ENCODE peak calls at places on chromosome X, in seven cellular contexts. One of them, this sample, is unnamed.

GRCh38 chrX:85516131-85516530 is 136.7 kb upstream of the POF1B start:
- DNase-seq in GM13977: no peak
- DNase-seq in HFFc6: no peak
- DNase-seq in endodermal cell: no peak
- DNase-seq in choroid plexus epithelial cell: no peak
- DNase-seq in bronchial epithelial cell: peak
- DNase-seq in body of pancreas: no peak
- DNase-seq in this sample: no peak

GRCh38 chrX:46597774-46598173 is 24.2 kb downstream of the CHST7 start:
- DNase-seq in HFFc6: no peak
- DNase-seq in endodermal cell: no peak
- DNase-seq in bronchial epithelial cell: no peak
- DNase-seq in body of pancreas: no peak
- DNase-seq in GM13977: no peak
- DNase-seq in choroid plexus epithelial cell: no peak
- DNase-seq in this sample: no peak

GRCh38 chrX:109485470-109486340 is 3.8 kb upstream of the GUCY2F start:
- DNase-seq in body of pancreas: peak
- DNase-seq in GM13977: peak
- DNase-seq in bronchial epithelial cell: peak
- DNase-seq in choroid plexus epithelial cell: peak
- DNase-seq in endodermal cell: peak
- DNase-seq in HFFc6: peak
- DNase-seq in this sample: peak

GRCh38 chrX:103157511-103158316 is 57.2 kb upstream of the BEX4 start:
- DNase-seq in bronchial epithelial cell: peak
- DNase-seq in endodermal cell: peak
- DNase-seq in body of pancreas: peak
- DNase-seq in GM13977: peak
- DNase-seq in HFFc6: peak
- DNase-seq in choroid plexus epithelial cell: peak
- DNase-seq in this sample: no peak

GRCh38 chrX:46683023-46683422 is 75.9 kb downstream of the SLC9A7 start:
- DNase-seq in bronchial epithelial cell: no peak
- DNase-seq in body of pancreas: no peak
- DNase-seq in choroid plexus epithelial cell: peak
- DNase-seq in GM13977: no peak
- DNase-seq in HFFc6: no peak
- DNase-seq in endodermal cell: no peak
- DNase-seq in this sample: no peak

GRCh38 chrX:24479924-24480722 is 15.0 kb downstream of the PDK3 start:
- DNase-seq in HFFc6: no peak
- DNase-seq in endodermal cell: no peak
- DNase-seq in GM13977: peak
- DNase-seq in bronchial epithelial cell: peak
- DNase-seq in choroid plexus epithelial cell: no peak
- DNase-seq in body of pancreas: no peak
- DNase-seq in this sample: no peak

GRCh38 chrX:69027181-69028005 is 137.9 kb downstream of the PJA1 start:
- DNase-seq in bronchial epithelial cell: peak
- DNase-seq in GM13977: no peak
- DNase-seq in HFFc6: peak
- DNase-seq in choroid plexus epithelial cell: peak
- DNase-seq in body of pancreas: no peak
- DNase-seq in endodermal cell: peak
- DNase-seq in this sample: peak

GRCh38 chrX:52424658-52425057 is 55.8 kb downstream of the XAGE2 start:
- DNase-seq in GM13977: no peak
- DNase-seq in HFFc6: peak
- DNase-seq in choroid plexus epithelial cell: peak
- DNase-seq in endodermal cell: no peak
- DNase-seq in bronchial epithelial cell: peak
- DNase-seq in body of pancreas: no peak
- DNase-seq in this sample: no peak

GRCh38 chrX:15790766-15791380 is 589 bp downstream of the ZRSR2 start:
- DNase-seq in choroid plexus epithelial cell: peak
- DNase-seq in GM13977: peak
- DNase-seq in endodermal cell: no peak
- DNase-seq in body of pancreas: no peak
- DNase-seq in bronchial epithelial cell: peak
- DNase-seq in HFFc6: no peak
- DNase-seq in this sample: no peak

GRCh38 chrX:139739138-139739537 is 31.2 kb upstream of the MCF2 start:
- DNase-seq in HFFc6: peak
- DNase-seq in bronchial epithelial cell: peak
- DNase-seq in body of pancreas: no peak
- DNase-seq in endodermal cell: no peak
- DNase-seq in GM13977: no peak
- DNase-seq in choroid plexus epithelial cell: no peak
- DNase-seq in this sample: no peak

GRCh38 chrX:100999451-100999850 is 29.9 kb downstream of the ARL13A start:
- DNase-seq in endodermal cell: no peak
- DNase-seq in choroid plexus epithelial cell: no peak
- DNase-seq in body of pancreas: no peak
- DNase-seq in bronchial epithelial cell: no peak
- DNase-seq in GM13977: no peak
- DNase-seq in HFFc6: no peak
- DNase-seq in this sample: no peak
- TF ChIP-seq CTCF in endodermal cell: no peak
- TF ChIP-seq CTCF in choroid plexus epithelial cell: no peak
- TF ChIP-seq CTCF in body of pancreas: no peak
- TF ChIP-seq CTCF in bronchial epithelial cell: no peak
- TF ChIP-seq CTCF in GM13977: no peak
- TF ChIP-seq CTCF in HFFc6: no peak
- TF ChIP-seq CTCF in this sample: no peak

GRCh38 chrX:43474321-43474720 is 181.8 kb upstream of the MAOA start:
- DNase-seq in HFFc6: no peak
- DNase-seq in choroid plexus epithelial cell: no peak
- DNase-seq in bronchial epithelial cell: peak
- DNase-seq in GM13977: no peak
- DNase-seq in body of pancreas: no peak
- DNase-seq in endodermal cell: peak
- DNase-seq in this sample: no peak
- TF ChIP-seq CTCF in HFFc6: no peak
- TF ChIP-seq CTCF in choroid plexus epithelial cell: no peak
- TF ChIP-seq CTCF in bronchial epithelial cell: peak
- TF ChIP-seq CTCF in GM13977: no peak
- TF ChIP-seq CTCF in body of pancreas: no peak
- TF ChIP-seq CTCF in endodermal cell: peak
- TF ChIP-seq CTCF in this sample: no peak

GRCh38 chrX:48468693-48469691 is 1.1 kb downstream of the SLC38A5 start:
- DNase-seq in bronchial epithelial cell: no peak
- DNase-seq in HFFc6: no peak
- DNase-seq in endodermal cell: peak
- DNase-seq in choroid plexus epithelial cell: no peak
- DNase-seq in body of pancreas: no peak
- DNase-seq in GM13977: no peak
- DNase-seq in this sample: no peak
- TF ChIP-seq CTCF in bronchial epithelial cell: peak
- TF ChIP-seq CTCF in HFFc6: peak
- TF ChIP-seq CTCF in endodermal cell: peak
- TF ChIP-seq CTCF in choroid plexus epithelial cell: peak
- TF ChIP-seq CTCF in body of pancreas: no peak
- TF ChIP-seq CTCF in GM13977: peak
- TF ChIP-seq CTCF in this sample: no peak

GRCh38 chrX:8179653-8180052 is 8.6 kb upstream of the VCX2 start:
- DNase-seq in HFFc6: no peak
- DNase-seq in bronchial epithelial cell: no peak
- DNase-seq in choroid plexus epithelial cell: peak
- DNase-seq in body of pancreas: no peak
- DNase-seq in GM13977: peak
- DNase-seq in endodermal cell: no peak
- DNase-seq in this sample: no peak
- TF ChIP-seq CTCF in HFFc6: no peak
- TF ChIP-seq CTCF in bronchial epithelial cell: no peak
- TF ChIP-seq CTCF in choroid plexus epithelial cell: no peak
- TF ChIP-seq CTCF in body of pancreas: no peak
- TF ChIP-seq CTCF in GM13977: no peak
- TF ChIP-seq CTCF in endodermal cell: peak
- TF ChIP-seq CTCF in this sample: peak

GRCh38 chrX:123203772-123204171 is 19.7 kb downstream of the GRIA3 start:
- DNase-seq in choroid plexus epithelial cell: no peak
- DNase-seq in body of pancreas: no peak
- DNase-seq in GM13977: no peak
- DNase-seq in HFFc6: no peak
- DNase-seq in bronchial epithelial cell: no peak
- DNase-seq in endodermal cell: no peak
- DNase-seq in this sample: no peak
- TF ChIP-seq CTCF in choroid plexus epithelial cell: no peak
- TF ChIP-seq CTCF in body of pancreas: no peak
- TF ChIP-seq CTCF in GM13977: no peak
- TF ChIP-seq CTCF in HFFc6: peak
- TF ChIP-seq CTCF in bronchial epithelial cell: no peak
- TF ChIP-seq CTCF in endodermal cell: peak
- TF ChIP-seq CTCF in this sample: no peak

GRCh38 chrX:122771933-122772332 is 412.1 kb upstream of the GRIA3 start:
- DNase-seq in bronchial epithelial cell: no peak
- DNase-seq in GM13977: no peak
- DNase-seq in HFFc6: no peak
- DNase-seq in choroid plexus epithelial cell: no peak
- DNase-seq in body of pancreas: no peak
- DNase-seq in endodermal cell: no peak
- DNase-seq in this sample: no peak

GRCh38 chrX:122777766-122778165 is 406.3 kb upstream of the GRIA3 start:
- DNase-seq in endodermal cell: no peak
- DNase-seq in GM13977: no peak
- DNase-seq in body of pancreas: no peak
- DNase-seq in HFFc6: no peak
- DNase-seq in choroid plexus epithelial cell: peak
- DNase-seq in bronchial epithelial cell: peak
- DNase-seq in this sample: no peak
- TF ChIP-seq CTCF in endodermal cell: peak
- TF ChIP-seq CTCF in GM13977: no peak
- TF ChIP-seq CTCF in body of pancreas: no peak
- TF ChIP-seq CTCF in HFFc6: peak
- TF ChIP-seq CTCF in choroid plexus epithelial cell: no peak
- TF ChIP-seq CTCF in bronchial epithelial cell: no peak
- TF ChIP-seq CTCF in this sample: no peak

GRCh38 chrX:14051416-14051815 is 21.7 kb upstream of the GEMIN8 start:
- DNase-seq in HFFc6: no peak
- DNase-seq in bronchial epithelial cell: no peak
- DNase-seq in GM13977: no peak
- DNase-seq in body of pancreas: no peak
- DNase-seq in endodermal cell: no peak
- DNase-seq in choroid plexus epithelial cell: no peak
- DNase-seq in this sample: no peak
- TF ChIP-seq CTCF in HFFc6: no peak
- TF ChIP-seq CTCF in bronchial epithelial cell: no peak
- TF ChIP-seq CTCF in GM13977: peak
- TF ChIP-seq CTCF in body of pancreas: no peak
- TF ChIP-seq CTCF in endodermal cell: no peak
- TF ChIP-seq CTCF in choroid plexus epithelial cell: no peak
- TF ChIP-seq CTCF in this sample: no peak